ENCODE peak calls at places on chromosomes 3 and 15, in seven cellular contexts. N is NK-92 treated with Interleukin-12 subunit alpha and Interleukin-12 subunit beta, amount 100 ng/mL, for 24 hours; V is psoas muscle; L is GF-D8; W is bronchial epithelial cell; E is AG04450; G is mesendoderm. I is an unnamed sample.

GRCh38 chr3:125039041-125039896 is 16.5 kb downstream of the HEG1 start:
- DNase-seq in L (no peak), G (peak), V (no peak), W (no peak), N (no peak), E (no peak), I (no peak)

GRCh38 chr15:22892333-22892732 is 53.9 kb downstream of the NIPA2 start:
- DNase-seq in E (no peak), L (no peak), W (no peak), G (peak), V (no peak), N (no peak), I (no peak)

GRCh38 chr3:147813256-147813655 is 404.1 kb downstream of the ZIC1 start:
- DNase-seq in G (no peak), E (no peak), W (no peak), V (no peak), L (no peak), N (no peak), I (no peak)

GRCh38 chr15:50145451-50145872 is 26.4 kb upstream of the ATP8B4 start:
- DNase-seq in E (peak), V (no peak), W (peak), N (no peak), L (no peak), G (peak), I (no peak)

GRCh38 chr3:53005854-53006513 is 39.9 kb downstream of the SFMBT1 start:
- DNase-seq in N (no peak), L (no peak), E (no peak), V (no peak), G (no peak), W (no peak), I (no peak)

GRCh38 chr15:38560456-38560926 is 4.1 kb downstream of the RASGRP1 start:
- DNase-seq in N (no peak), W (no peak), E (no peak), V (no peak), G (no peak), L (no peak), I (no peak)

GRCh38 chr15:41022487-41023090 is 69.3 kb downstream of the CHAC1 start:
- DNase-seq in W (peak), V (no peak), L (no peak), E (peak), N (no peak), G (peak), I (no peak)

GRCh38 chr3:33104803-33105202 is 7.9 kb upstream of the GLB1 start:
- DNase-seq in N (no peak), V (no peak), W (no peak), L (no peak), E (no peak), G (no peak), I (no peak)

GRCh38 chr3:99712291-99712954 is 74.0 kb downstream of the COL8A1 start:
- DNase-seq in V (no peak), L (no peak), E (no peak), N (no peak), G (no peak), W (no peak), I (no peak)

GRCh38 chr3:85780806-85781205 is 822.0 kb downstream of the CADM2 start:
- DNase-seq in V (no peak), G (no peak), W (no peak), N (no peak), E (no peak), L (no peak), I (no peak)

GRCh38 chr3:15500107-15500724 is 21.3 kb downstream of the COLQ start:
- DNase-seq in V (no peak), W (no peak), N (no peak), E (no peak), L (no peak), G (no peak), I (no peak)

GRCh38 chr3:14762701-14763100 is 56.1 kb upstream of the FGD5 start:
- DNase-seq in L (no peak), W (no peak), G (no peak), N (no peak), E (no peak), V (no peak), I (no peak)

GRCh38 chr15:91302588-91303439 is 202.8 kb downstream of the SV2B start:
- DNase-seq in W (peak), G (peak), L (no peak), E (peak), N (no peak), V (no peak), I (no peak)

GRCh38 chr3:36677331-36678007 is 86.9 kb downstream of the DCLK3 start:
- DNase-seq in G (peak), W (peak), E (peak), V (no peak), L (no peak), N (no peak), I (no peak)

GRCh38 chr3:46717447-46718231 is at the start of gene PRSS50:
- DNase-seq in E (no peak), V (peak), W (no peak), G (peak), N (no peak), L (no peak), I (no peak)

GRCh38 chr3:71050133-71050520 is 533.4 kb downstream of the FOXP1 start:
- DNase-seq in L (no peak), G (peak), W (no peak), E (no peak), N (no peak), V (no peak), I (no peak)

GRCh38 chr3:2727566-2728318 is 382.4 kb downstream of the IL5RA start:
- DNase-seq in G (no peak), W (no peak), L (no peak), E (no peak), V (no peak), N (no peak), I (no peak)

GRCh38 chr3:37765591-37766219 is 96.0 kb upstream of the CTDSPL start:
- DNase-seq in G (peak), N (no peak), V (no peak), L (no peak), W (no peak), E (no peak), I (no peak)

GRCh38 chr3:119635719-119636118 is 24.7 kb downstream of the POPDC2 start:
- DNase-seq in V (no peak), W (no peak), L (no peak), N (no peak), E (no peak), G (peak), I (no peak)

GRCh38 chr15:77239892-77240608 is 169.1 kb upstream of the TSPAN3 start:
- DNase-seq in N (no peak), W (no peak), E (no peak), V (no peak), L (no peak), G (no peak), I (no peak)

GRCh38 chr3:141104151-141104741 is 53.1 kb downstream of the SPSB4 start:
- DNase-seq in V (peak), W (no peak), G (peak), L (no peak), E (no peak), N (no peak), I (peak)

GRCh38 chr3:82157952-82158351 is 396.5 kb upstream of the GBE1 start:
- DNase-seq in L (no peak), W (peak), E (peak), G (peak), N (peak), V (no peak), I (no peak)

GRCh38 chr3:57252404-57252803 is 24.9 kb downstream of the APPL1 start:
- DNase-seq in W (no peak), L (no peak), V (no peak), G (no peak), E (no peak), N (no peak), I (no peak)

GRCh38 chr3:134317106-134317947 is 56.9 kb downstream of the AMOTL2 start:
- DNase-seq in W (peak), L (no peak), G (no peak), V (no peak), E (no peak), N (no peak), I (no peak)

GRCh38 chr3:113287818-113288648 is 76.7 kb downstream of the BOC start:
- DNase-seq in L (peak), W (peak), G (peak), V (no peak), E (peak), N (no peak), I (no peak)

I was measured in lower lobe of right lung.